ENCODE peak calls at places on chromosomes 6 and 20, in seven cellular contexts. One of them, this sample, is unnamed.
A peak's percentile ranks its signal among the peaks of the same experiment; 100 is the strongest.

GRCh38 chr20:62685781-62686555 is 22.7 kb upstream of the NTSR1 start:
- DNase-seq in neural progenitor cell: peak; percentile 61
- DNase-seq in IMR-90: no peak
- DNase-seq in GM23248: no peak
- DNase-seq in colonic mucosa: peak; percentile 49
- DNase-seq in astrocyte: no peak
- DNase-seq in H9: no peak
- DNase-seq in this sample: peak; percentile 28

GRCh38 chr6:35048631-35049083 is 92.5 kb downstream of the TCP11 start:
- DNase-seq in neural progenitor cell: peak; percentile 49
- DNase-seq in IMR-90: peak; percentile 94
- DNase-seq in GM23248: peak; percentile 79
- DNase-seq in colonic mucosa: peak; percentile 52
- DNase-seq in astrocyte: peak; percentile 87
- DNase-seq in H9: peak; percentile 68
- DNase-seq in this sample: peak; percentile 58

GRCh38 chr20:43022568-43022967 is 167.1 kb downstream of the PTPRT start:
- DNase-seq in neural progenitor cell: no peak
- DNase-seq in IMR-90: no peak
- DNase-seq in GM23248: no peak
- DNase-seq in colonic mucosa: no peak
- DNase-seq in astrocyte: no peak
- DNase-seq in H9: no peak
- DNase-seq in this sample: no peak

GRCh38 chr20:31713312-31714049 is 9.2 kb downstream of the BCL2L1 start:
- DNase-seq in neural progenitor cell: no peak
- DNase-seq in IMR-90: peak; percentile 91
- DNase-seq in GM23248: peak; percentile 95
- DNase-seq in colonic mucosa: peak; percentile 44
- DNase-seq in astrocyte: peak; percentile 87
- DNase-seq in H9: peak; percentile 56
- DNase-seq in this sample: peak; percentile 90

GRCh38 chr6:56637640-56638039 is 5.0 kb downstream of the DST start:
- DNase-seq in neural progenitor cell: peak; percentile 65
- DNase-seq in IMR-90: peak; percentile 80
- DNase-seq in GM23248: peak; percentile 79
- DNase-seq in colonic mucosa: no peak
- DNase-seq in astrocyte: peak; percentile 64
- DNase-seq in H9: no peak
- DNase-seq in this sample: peak; percentile 71

GRCh38 chr6:25027221-25027916 is 91.6 kb upstream of the RIPOR2 start:
- DNase-seq in neural progenitor cell: no peak
- DNase-seq in IMR-90: no peak
- DNase-seq in GM23248: no peak
- DNase-seq in colonic mucosa: peak; percentile 29
- DNase-seq in astrocyte: no peak
- DNase-seq in H9: peak; percentile 69
- DNase-seq in this sample: no peak

GRCh38 chr6:52552278-52552643 is 24.6 kb downstream of the TRAM2 start:
- DNase-seq in neural progenitor cell: no peak
- DNase-seq in IMR-90: no peak
- DNase-seq in GM23248: no peak
- DNase-seq in colonic mucosa: no peak
- DNase-seq in astrocyte: no peak
- DNase-seq in H9: no peak
- DNase-seq in this sample: no peak

GRCh38 chr20:4534315-4534714 is 187.4 kb upstream of the PRND start:
- DNase-seq in neural progenitor cell: no peak
- DNase-seq in IMR-90: no peak
- DNase-seq in GM23248: no peak
- DNase-seq in colonic mucosa: no peak
- DNase-seq in astrocyte: no peak
- DNase-seq in H9: no peak
- DNase-seq in this sample: no peak

GRCh38 chr20:46022411-46023147 is 6.4 kb upstream of the SLC12A5 start:
- DNase-seq in neural progenitor cell: peak; percentile 86
- DNase-seq in IMR-90: peak; percentile 9
- DNase-seq in GM23248: peak; percentile 33
- DNase-seq in colonic mucosa: peak; percentile 76
- DNase-seq in astrocyte: no peak
- DNase-seq in H9: peak; percentile 78
- DNase-seq in this sample: peak; percentile 63

GRCh38 chr6:107491791-107492674 is 2.1 kb downstream of the SOBP start:
- DNase-seq in neural progenitor cell: no peak
- DNase-seq in IMR-90: peak; percentile 56
- DNase-seq in GM23248: peak; percentile 72
- DNase-seq in colonic mucosa: no peak
- DNase-seq in astrocyte: peak; percentile 52
- DNase-seq in H9: no peak
- DNase-seq in this sample: no peak

GRCh38 chr6:142680308-142680707 is 264.7 kb downstream of the HIVEP2 start:
- DNase-seq in neural progenitor cell: no peak
- DNase-seq in IMR-90: no peak
- DNase-seq in GM23248: peak; percentile 85
- DNase-seq in colonic mucosa: no peak
- DNase-seq in astrocyte: peak; percentile 55
- DNase-seq in H9: no peak
- DNase-seq in this sample: no peak

DNA sequence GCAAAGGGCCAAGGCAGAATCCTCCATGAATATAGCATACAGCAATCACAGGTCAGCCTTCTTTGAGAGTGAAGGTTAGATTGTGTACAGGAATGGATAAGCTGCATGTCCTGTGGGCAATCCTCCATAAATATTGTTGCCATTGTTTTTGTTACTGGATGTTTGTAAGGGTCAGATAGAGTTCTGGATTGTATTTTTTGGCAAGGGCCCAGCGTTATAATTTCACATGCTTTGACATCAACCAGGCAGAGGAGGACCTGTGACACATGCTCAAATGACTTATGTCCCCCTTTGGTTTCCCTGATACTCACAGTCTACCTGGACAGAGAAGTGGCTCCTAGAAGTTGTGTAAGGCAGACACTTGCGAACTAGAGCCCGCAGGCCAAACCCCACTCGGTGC is 5.4 kb downstream of the LY86 start:
- DNase-seq in neural progenitor cell: no peak
- DNase-seq in IMR-90: no peak
- DNase-seq in GM23248: no peak
- DNase-seq in colonic mucosa: no peak
- DNase-seq in astrocyte: no peak
- DNase-seq in H9: no peak
- DNase-seq in this sample: no peak
- H3K27ac ChIP-seq in neural progenitor cell: no peak overlapping the region
- H3K27ac ChIP-seq in IMR-90: no peak overlapping the region
- H3K27ac ChIP-seq in GM23248: no peak overlapping the region
- H3K27ac ChIP-seq in colonic mucosa: no peak overlapping the region
- H3K27ac ChIP-seq in astrocyte: no peak overlapping the region
- H3K27ac ChIP-seq in H9: no peak overlapping the region
- H3K27ac ChIP-seq in this sample: no peak overlapping the region

DNA sequence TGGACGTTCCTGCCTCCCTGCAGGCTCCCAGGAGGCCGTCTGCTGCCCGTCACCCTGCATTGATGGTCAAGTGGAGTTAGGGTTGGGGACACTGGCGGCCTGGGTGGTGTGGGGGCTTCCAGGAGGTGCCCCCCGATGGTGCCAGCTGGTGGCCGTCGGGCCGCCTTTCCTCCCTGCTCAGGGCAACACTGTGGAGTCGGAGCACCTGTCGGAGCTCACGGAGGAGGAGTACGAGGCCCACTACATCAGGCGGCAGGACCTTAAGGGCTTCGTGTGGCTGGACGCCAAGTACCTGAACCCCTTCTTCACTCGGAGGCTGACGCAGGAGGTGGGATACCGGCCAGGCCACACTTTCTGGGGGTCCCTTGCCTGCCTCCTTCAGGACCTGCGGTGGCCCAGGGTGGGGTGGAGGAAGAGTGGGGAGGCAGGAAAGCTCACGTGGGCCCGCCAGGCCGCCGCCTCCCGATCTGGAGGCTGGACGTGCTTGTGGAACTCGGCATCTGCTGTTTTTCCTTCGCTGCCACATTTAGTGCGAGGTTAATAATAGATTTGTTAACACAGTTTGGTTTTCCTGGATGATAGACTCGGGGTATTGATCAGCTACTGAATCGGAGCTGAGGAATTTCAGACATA is 28.6 kb downstream of the SPATA2 start:
- DNase-seq in neural progenitor cell: no peak
- DNase-seq in IMR-90: no peak
- DNase-seq in GM23248: no peak
- DNase-seq in colonic mucosa: no peak
- DNase-seq in astrocyte: no peak
- DNase-seq in H9: no peak
- DNase-seq in this sample: no peak
- H3K9ac ChIP-seq in neural progenitor cell: no peak overlapping the region
- H3K9ac ChIP-seq in IMR-90: no peak overlapping the region
- H3K9ac ChIP-seq in GM23248: peak overlapping the region; percentile 31
- H3K9ac ChIP-seq in colonic mucosa: no peak overlapping the region
- H3K9ac ChIP-seq in astrocyte: no peak overlapping the region
- H3K9ac ChIP-seq in H9: no peak overlapping the region
- H3K9ac ChIP-seq in this sample: no peak overlapping the region

DNA sequence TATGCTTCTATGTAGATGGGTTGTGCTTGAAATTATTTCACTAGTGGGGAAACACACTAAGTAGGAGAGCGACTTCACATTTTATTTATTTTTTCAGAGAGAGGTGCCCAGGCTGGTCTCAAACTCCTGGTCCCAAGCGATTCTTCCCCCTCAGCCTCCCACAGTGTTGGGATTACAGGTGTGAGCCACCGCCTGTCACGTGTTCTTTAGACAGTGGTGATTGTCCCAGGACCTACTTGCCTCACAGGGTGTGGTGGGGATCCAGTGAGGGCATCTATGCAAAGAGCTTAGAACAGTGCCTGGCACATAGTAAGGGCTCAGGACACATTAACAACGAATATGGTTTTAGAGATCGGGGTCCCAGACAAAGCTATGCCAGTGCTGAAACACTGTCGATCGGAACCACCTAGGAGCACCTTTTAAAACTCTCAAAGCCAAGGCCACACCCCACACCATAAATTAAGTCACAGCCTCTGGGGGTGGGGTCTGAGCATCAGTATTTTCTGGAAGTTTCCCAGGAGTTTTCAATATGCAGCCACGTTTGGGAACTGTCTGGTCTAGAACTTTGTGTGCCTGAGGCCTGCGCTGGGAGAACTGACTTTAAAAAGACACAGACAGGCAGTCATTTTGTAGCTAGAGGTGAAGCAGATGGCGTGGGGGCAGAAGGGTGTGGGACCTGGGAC is 4.8 kb upstream of the BCAS4 start:
- DNase-seq in neural progenitor cell: no peak
- DNase-seq in IMR-90: no peak
- DNase-seq in GM23248: no peak
- DNase-seq in colonic mucosa: peak; percentile 57
- DNase-seq in astrocyte: no peak
- DNase-seq in H9: no peak
- DNase-seq in this sample: no peak
- H3K27ac ChIP-seq in neural progenitor cell: no peak overlapping the region
- H3K27ac ChIP-seq in IMR-90: peak overlapping the region; percentile 66
- H3K27ac ChIP-seq in GM23248: peak overlapping the region; percentile 77
- H3K27ac ChIP-seq in colonic mucosa: peak overlapping the region; percentile 57
- H3K27ac ChIP-seq in astrocyte: peak overlapping the region; percentile 90
- H3K27ac ChIP-seq in H9: no peak overlapping the region
- H3K27ac ChIP-seq in this sample: no peak overlapping the region

GRCh38 chr6:33317418-33317667 is 201 bp downstream of the ZBTB22 start:
- DNase-seq in neural progenitor cell: no peak
- DNase-seq in IMR-90: no peak
- DNase-seq in GM23248: no peak
- DNase-seq in colonic mucosa: peak; percentile 72
- DNase-seq in astrocyte: no peak
- DNase-seq in H9: no peak
- DNase-seq in this sample: no peak
- H3K9ac ChIP-seq in neural progenitor cell: no peak overlapping the region
- H3K9ac ChIP-seq in IMR-90: no peak overlapping the region
- H3K9ac ChIP-seq in GM23248: peak overlapping the region; percentile 80
- H3K9ac ChIP-seq in colonic mucosa: no peak overlapping the region
- H3K9ac ChIP-seq in astrocyte: no peak overlapping the region
- H3K9ac ChIP-seq in H9: no peak overlapping the region
- H3K9ac ChIP-seq in this sample: no peak overlapping the region

DNA sequence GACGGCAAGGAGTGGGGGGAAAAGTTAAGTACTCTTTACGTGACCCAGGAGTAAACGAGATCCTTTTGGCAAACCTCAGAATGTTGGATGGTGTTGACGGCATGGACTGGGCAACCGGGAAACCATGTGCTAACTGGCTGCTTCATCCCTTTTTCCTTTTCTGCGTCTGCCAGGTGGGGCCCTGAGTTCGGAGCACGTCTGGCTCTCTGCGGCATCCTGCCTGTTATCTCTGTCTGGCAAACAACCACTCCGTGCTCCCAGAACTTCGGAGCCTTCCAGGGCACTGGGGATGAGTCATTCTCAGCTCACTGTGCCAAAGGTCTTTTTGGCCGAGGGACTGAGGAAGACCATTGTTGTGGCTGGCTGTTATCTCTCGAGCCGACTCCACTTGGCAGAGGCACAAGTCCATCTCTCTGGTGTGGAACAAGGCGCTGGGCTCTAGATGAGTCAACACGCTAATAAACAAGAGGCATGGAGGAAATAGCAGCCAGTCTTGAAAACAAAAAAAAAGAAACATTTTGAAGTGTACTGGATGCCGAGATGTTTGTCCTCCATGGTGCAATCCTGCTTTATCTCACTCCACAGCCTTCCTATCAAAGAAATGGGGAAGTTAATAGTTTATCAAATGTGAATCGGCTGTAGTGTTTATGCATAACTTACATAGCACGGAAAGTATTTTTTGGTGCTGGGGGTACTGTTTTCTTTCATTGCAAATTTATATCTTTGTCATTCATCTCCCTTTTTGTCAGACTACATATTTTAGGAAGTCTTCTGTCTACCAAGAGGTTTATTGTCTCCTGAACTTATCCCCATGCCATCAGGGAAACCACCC is 64.6 kb upstream of the TXNDC5 start:
- DNase-seq in neural progenitor cell: no peak
- DNase-seq in IMR-90: peak; percentile 92
- DNase-seq in GM23248: peak; percentile 94
- DNase-seq in colonic mucosa: peak; percentile 82
- DNase-seq in astrocyte: peak; percentile 98
- DNase-seq in H9: no peak
- DNase-seq in this sample: peak; percentile 64
- H3K27ac ChIP-seq in neural progenitor cell: no peak overlapping the region
- H3K27ac ChIP-seq in IMR-90: no peak overlapping the region
- H3K27ac ChIP-seq in GM23248: peak overlapping the region; percentile 25
- H3K27ac ChIP-seq in colonic mucosa: no peak overlapping the region
- H3K27ac ChIP-seq in astrocyte: no peak overlapping the region
- H3K27ac ChIP-seq in H9: no peak overlapping the region
- H3K27ac ChIP-seq in this sample: no peak overlapping the region